ENCODE peak calls at places on chromosome 1, in five cellular contexts. C is foreskin keratinocyte; E is brain microvascular endothelial cell; A is stimulated activated CD8-positive, alpha-beta memory T cell treated with anti-CD3 and anti-CD28 coated beads, Interleukin-2, amount 100 ng/mL, for 48 hours; B is HS-27A. M is an unnamed sample.

GRCh38 chr1:217907504-217907903 is 276.4 kb downstream of the SPATA17 start:
- DNase-seq in C (peak; percentile 1), E (no peak), A (no peak), B (peak; percentile 12), M (no peak)

GRCh38 chr1:155133799-155134281 is 1.8 kb upstream of the SLC50A1 start:
- DNase-seq in C (no peak), E (no peak), A (no peak), B (no peak), M (no peak)

GRCh38 chr1:197904126-197904787 is 1.8 kb downstream of the C1orf53 start:
- DNase-seq in C (no peak), E (no peak), A (no peak), B (no peak), M (no peak)

GRCh38 chr1:51342591-51343206 is 12.3 kb upstream of the TTC39A start:
- DNase-seq in C (no peak), E (no peak), A (no peak), B (no peak), M (no peak)

GRCh38 chr1:236773919-236774318 is 21.2 kb upstream of the MTR start:
- DNase-seq in C (no peak), E (no peak), A (no peak), B (no peak), M (no peak)

GRCh38 chr1:32249831-32250525 is 1.1 kb upstream of the LCK start:
- DNase-seq in C (peak; percentile 69), E (no peak), A (peak; percentile 60), B (no peak), M (peak; percentile 87)

GRCh38 chr1:227950735-227951224 is 3.0 kb upstream of the WNT9A start:
- DNase-seq in C (no peak), E (no peak), A (no peak), B (no peak), M (no peak)

GRCh38 chr1:70290248-70290647 is 64.3 kb downstream of the ANKRD13C start:
- DNase-seq in C (peak; percentile 39), E (peak; percentile 3), A (no peak), B (no peak), M (no peak)

GRCh38 chr1:205343431-205344009 is 13.2 kb downstream of the KLHDC8A start:
- DNase-seq in C (no peak), E (no peak), A (no peak), B (no peak), M (no peak)

M was measured in stimulated activated effector memory CD8-positive, alpha-beta T cell treated with anti-CD3 and anti-CD28 coated beads, Interleukin-12 subunit alpha, Interleukin-12 subunit beta, amount 100 ng/mL, for 72 hours.